ENCODE peak calls at places on chromosome 16, in seven cellular contexts. One of them, this sample, is unnamed.

GRCh38 chr16:4664538-4665418 is 28.6 kb upstream of the NUDT16L1 start:
- DNase-seq in thoracic aorta: no peak
- DNase-seq in psoas muscle: peak
- DNase-seq in stimulated activated CD8-positive, alpha-beta memory T cell treated with anti-CD3 and anti-CD28 coated beads, Interleukin-4, amount 100 ng/mL, for 1 hour: no peak
- DNase-seq in skeletal muscle cell: no peak
- DNase-seq in Right ventricle myocardium superior: peak
- DNase-seq in activated naive CD4-positive, alpha-beta T cell treated with Interleukin-2 at 50 U/mL for 16 hours: peak
- DNase-seq in this sample: peak

GRCh38 chr16:66880288-66881013 is at the start of gene PDP2:
- DNase-seq in activated naive CD4-positive, alpha-beta T cell treated with Interleukin-2 at 50 U/mL for 16 hours: peak
- DNase-seq in skeletal muscle cell: peak
- DNase-seq in psoas muscle: peak
- DNase-seq in stimulated activated CD8-positive, alpha-beta memory T cell treated with anti-CD3 and anti-CD28 coated beads, Interleukin-4, amount 100 ng/mL, for 1 hour: peak
- DNase-seq in Right ventricle myocardium superior: peak
- DNase-seq in thoracic aorta: peak
- DNase-seq in this sample: peak

GRCh38 chr16:58126451-58126968 is 2.7 kb downstream of the CFAP20 start:
- DNase-seq in skeletal muscle cell: no peak
- DNase-seq in psoas muscle: no peak
- DNase-seq in thoracic aorta: no peak
- DNase-seq in Right ventricle myocardium superior: no peak
- DNase-seq in activated naive CD4-positive, alpha-beta T cell treated with Interleukin-2 at 50 U/mL for 16 hours: no peak
- DNase-seq in stimulated activated CD8-positive, alpha-beta memory T cell treated with anti-CD3 and anti-CD28 coated beads, Interleukin-4, amount 100 ng/mL, for 1 hour: no peak
- DNase-seq in this sample: no peak

GRCh38 chr16:85946680-85947510 is 47.9 kb downstream of the IRF8 start:
- DNase-seq in skeletal muscle cell: no peak
- DNase-seq in stimulated activated CD8-positive, alpha-beta memory T cell treated with anti-CD3 and anti-CD28 coated beads, Interleukin-4, amount 100 ng/mL, for 1 hour: no peak
- DNase-seq in thoracic aorta: no peak
- DNase-seq in psoas muscle: no peak
- DNase-seq in Right ventricle myocardium superior: no peak
- DNase-seq in activated naive CD4-positive, alpha-beta T cell treated with Interleukin-2 at 50 U/mL for 16 hours: no peak
- DNase-seq in this sample: no peak

GRCh38 chr16:29811896-29812665 is at the start of gene PRRT2:
- DNase-seq in thoracic aorta: peak
- DNase-seq in psoas muscle: peak
- DNase-seq in Right ventricle myocardium superior: peak
- DNase-seq in skeletal muscle cell: no peak
- DNase-seq in stimulated activated CD8-positive, alpha-beta memory T cell treated with anti-CD3 and anti-CD28 coated beads, Interleukin-4, amount 100 ng/mL, for 1 hour: no peak
- DNase-seq in activated naive CD4-positive, alpha-beta T cell treated with Interleukin-2 at 50 U/mL for 16 hours: peak
- DNase-seq in this sample: no peak

GRCh38 chr16:88527186-88527936 is 42.8 kb upstream of the ZC3H18 start:
- DNase-seq in thoracic aorta: no peak
- DNase-seq in psoas muscle: peak
- DNase-seq in stimulated activated CD8-positive, alpha-beta memory T cell treated with anti-CD3 and anti-CD28 coated beads, Interleukin-4, amount 100 ng/mL, for 1 hour: peak
- DNase-seq in skeletal muscle cell: no peak
- DNase-seq in Right ventricle myocardium superior: peak
- DNase-seq in activated naive CD4-positive, alpha-beta T cell treated with Interleukin-2 at 50 U/mL for 16 hours: peak
- DNase-seq in this sample: peak

GRCh38 chr16:4505356-4506153 is 29.4 kb downstream of the HMOX2 start:
- DNase-seq in activated naive CD4-positive, alpha-beta T cell treated with Interleukin-2 at 50 U/mL for 16 hours: peak
- DNase-seq in stimulated activated CD8-positive, alpha-beta memory T cell treated with anti-CD3 and anti-CD28 coated beads, Interleukin-4, amount 100 ng/mL, for 1 hour: peak
- DNase-seq in thoracic aorta: no peak
- DNase-seq in psoas muscle: no peak
- DNase-seq in skeletal muscle cell: no peak
- DNase-seq in Right ventricle myocardium superior: peak
- DNase-seq in this sample: peak

GRCh38 chr16:2929693-2930092 is 18.0 kb downstream of the FLYWCH1 start:
- DNase-seq in activated naive CD4-positive, alpha-beta T cell treated with Interleukin-2 at 50 U/mL for 16 hours: no peak
- DNase-seq in psoas muscle: no peak
- DNase-seq in thoracic aorta: no peak
- DNase-seq in skeletal muscle cell: no peak
- DNase-seq in stimulated activated CD8-positive, alpha-beta memory T cell treated with anti-CD3 and anti-CD28 coated beads, Interleukin-4, amount 100 ng/mL, for 1 hour: no peak
- DNase-seq in Right ventricle myocardium superior: no peak
- DNase-seq in this sample: no peak

GRCh38 chr16:58365623-58366022 is 26.6 kb upstream of the GINS3 start:
- DNase-seq in Right ventricle myocardium superior: no peak
- DNase-seq in stimulated activated CD8-positive, alpha-beta memory T cell treated with anti-CD3 and anti-CD28 coated beads, Interleukin-4, amount 100 ng/mL, for 1 hour: no peak
- DNase-seq in thoracic aorta: no peak
- DNase-seq in skeletal muscle cell: no peak
- DNase-seq in psoas muscle: no peak
- DNase-seq in activated naive CD4-positive, alpha-beta T cell treated with Interleukin-2 at 50 U/mL for 16 hours: no peak
- DNase-seq in this sample: no peak

GRCh38 chr16:69318177-69318910 is 7.2 kb downstream of the VPS4A start:
- DNase-seq in psoas muscle: no peak
- DNase-seq in stimulated activated CD8-positive, alpha-beta memory T cell treated with anti-CD3 and anti-CD28 coated beads, Interleukin-4, amount 100 ng/mL, for 1 hour: no peak
- DNase-seq in Right ventricle myocardium superior: no peak
- DNase-seq in skeletal muscle cell: no peak
- DNase-seq in activated naive CD4-positive, alpha-beta T cell treated with Interleukin-2 at 50 U/mL for 16 hours: no peak
- DNase-seq in thoracic aorta: no peak
- DNase-seq in this sample: no peak

GRCh38 chr16:47037746-47038458 is 64.4 kb upstream of the DNAJA2 start:
- DNase-seq in stimulated activated CD8-positive, alpha-beta memory T cell treated with anti-CD3 and anti-CD28 coated beads, Interleukin-4, amount 100 ng/mL, for 1 hour: peak
- DNase-seq in Right ventricle myocardium superior: peak
- DNase-seq in activated naive CD4-positive, alpha-beta T cell treated with Interleukin-2 at 50 U/mL for 16 hours: peak
- DNase-seq in skeletal muscle cell: peak
- DNase-seq in thoracic aorta: peak
- DNase-seq in psoas muscle: peak
- DNase-seq in this sample: peak